ENCODE peak calls at places on chromosomes 12 and 14, in four cellular contexts. T, N, Q and F are unnamed samples.
A peak's percentile ranks its signal among the peaks of the same experiment; 100 is the strongest.

GRCh38 chr12:91355150-91356006 is 172.8 kb upstream of the DCN start:
- DNase-seq in T (peak; percentile 90), N (peak; percentile 62), Q (peak; percentile 4), F (peak; percentile 80)

GRCh38 chr12:5511644-5512584 is 80.0 kb downstream of the NTF3 start:
- DNase-seq in T (peak; percentile 6), N (peak; percentile 22), Q (no peak), F (peak; percentile 44)

GRCh38 chr12:726281-727140 is 25.9 kb upstream of the WNK1 start:
- DNase-seq in T (peak; percentile 54), N (no peak), Q (no peak), F (peak; percentile 39)

GRCh38 chr12:38772427-38772826 is 133.0 kb downstream of the CPNE8 start:
- DNase-seq in T (no peak), N (no peak), Q (no peak), F (no peak)

GRCh38 chr12:110307372-110307771 is 26.3 kb downstream of the ATP2A2 start:
- DNase-seq in T (no peak), N (no peak), Q (no peak), F (no peak)

GRCh38 chr12:97312570-97313135 is 150.0 kb upstream of the RMST start:
- DNase-seq in T (no peak), N (no peak), Q (no peak), F (no peak)

GRCh38 chr12:32516230-32516629 is 116.9 kb downstream of the FGD4 start:
- DNase-seq in T (no peak), N (no peak), Q (no peak), F (no peak)

GRCh38 chr12:54033980-54034783 is 1.3 kb downstream of the HOXC5 start:
- DNase-seq in T (no peak), N (no peak), Q (no peak), F (no peak)

DNA sequence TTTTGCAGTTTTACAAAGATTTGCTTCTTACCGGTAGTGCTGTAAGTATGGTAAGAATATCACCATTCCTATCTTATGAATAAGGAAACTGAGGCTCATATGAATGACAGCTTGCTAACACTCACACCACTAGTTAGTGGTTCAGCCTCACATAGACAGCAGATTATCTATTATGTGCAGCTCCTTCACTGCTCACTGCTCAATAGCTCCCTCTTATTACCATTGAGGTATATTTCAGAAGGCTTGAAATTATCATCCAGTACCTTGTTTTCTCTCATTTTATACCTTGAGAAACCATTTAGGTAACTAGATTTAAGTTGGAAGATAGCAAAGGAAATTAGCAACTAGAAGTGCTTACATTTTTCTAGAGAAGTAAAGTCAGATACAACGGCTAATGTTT is 15.5 kb downstream of the RIC8B start:
- DNase-seq in T (no peak), N (no peak), Q (no peak), F (no peak)
- TF ChIP-seq CTCF in T (peak; percentile 43), N (no peak), Q (no peak), F (no peak)

GRCh38 chr12:58920956-58921861 is 905 bp upstream of the LRIG3 start:
- DNase-seq in T (no peak), N (no peak), Q (no peak), F (no peak)

GRCh38 chr12:58919271-58920101 is 818 bp downstream of the LRIG3 start:
- DNase-seq in T (peak; percentile 71), N (peak; percentile 17), Q (no peak), F (peak; percentile 58)

GRCh38 chr12:58918475-58918874 is 1.8 kb downstream of the LRIG3 start:
- DNase-seq in T (no peak), N (no peak), Q (no peak), F (peak; percentile 15)

GRCh38 chr12:58917699-58918334 is 2.5 kb downstream of the LRIG3 start:
- DNase-seq in T (peak; percentile 52), N (no peak), Q (no peak), F (no peak)

DNA sequence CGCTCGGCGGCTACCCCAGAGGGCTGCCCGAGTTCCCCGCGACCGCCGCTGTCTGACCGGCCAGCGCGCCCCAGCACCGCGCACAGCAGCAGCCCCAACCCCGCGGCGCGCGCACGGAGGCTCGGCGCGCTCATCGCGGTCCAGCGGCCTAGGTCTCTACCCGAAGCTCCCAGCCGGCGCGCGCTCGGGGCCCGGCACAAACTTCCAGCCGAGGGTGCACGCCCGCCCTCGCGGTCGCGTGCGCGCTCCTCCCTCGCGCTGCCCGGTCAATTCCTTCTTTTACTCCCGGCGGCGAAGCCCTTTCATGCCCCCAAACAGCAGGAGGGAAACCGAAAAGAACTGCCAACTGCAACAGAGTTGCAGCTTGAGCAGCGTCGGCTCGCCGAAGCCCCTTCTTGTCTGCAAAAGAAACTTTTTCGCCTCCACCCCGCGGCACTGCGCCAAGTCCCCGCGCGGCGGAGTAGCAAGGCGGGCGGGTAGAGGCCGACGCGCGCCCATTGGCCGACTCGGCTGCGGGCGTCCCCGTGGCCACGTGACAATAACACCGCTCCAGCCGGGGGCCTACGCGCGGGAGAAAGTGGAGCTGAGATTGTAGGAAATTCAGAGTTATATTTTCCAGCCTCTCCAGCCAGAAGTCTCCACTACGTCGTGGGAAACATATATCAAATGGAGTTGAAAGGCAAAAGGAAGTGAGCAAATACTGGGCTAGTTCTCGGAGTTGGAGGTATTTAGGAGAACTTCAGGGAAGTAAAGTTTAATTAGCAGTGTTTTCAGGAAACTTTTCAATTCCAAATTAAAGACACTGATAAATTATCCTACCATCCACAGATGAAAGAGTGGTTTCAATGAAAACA is at the start of gene LRIG3:
- DNase-seq in T (peak; percentile 96), N (peak; percentile 86), Q (no peak), F (peak; percentile 89)
- TF ChIP-seq CTCF in T (no peak), N (no peak), Q (no peak), F (peak; percentile 1)

DNA sequence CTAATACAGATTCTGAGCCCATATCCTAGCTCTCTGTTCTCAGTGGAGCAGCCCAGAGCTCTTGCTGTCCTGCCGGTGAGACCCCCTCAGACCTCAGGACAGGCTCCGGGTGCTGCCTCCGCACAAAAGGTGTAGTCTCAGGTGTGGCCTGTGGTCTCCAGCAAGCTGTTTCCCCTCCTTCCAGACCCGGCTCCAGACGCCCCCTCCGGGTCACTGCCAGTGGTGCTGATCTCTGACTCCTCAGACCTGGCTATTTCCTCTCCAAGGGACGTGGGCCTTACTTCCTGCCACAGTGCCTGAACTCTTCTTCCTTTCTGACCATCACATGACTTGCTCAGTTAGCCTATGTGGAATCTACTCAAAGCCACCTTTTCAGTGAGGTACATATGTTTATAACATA is 337.5 kb downstream of the GLT1D1 start:
- DNase-seq in T (no peak), N (no peak), Q (no peak), F (no peak)
- TF ChIP-seq CTCF in T (no peak), N (no peak), Q (no peak), F (no peak)

GRCh38 chr14:39581474-39581873 is 149.2 kb upstream of the FBXO33 start:
- DNase-seq in T (peak; percentile 19), N (no peak), Q (no peak), F (no peak)

GRCh38 chr14:39582028-39582654 is 149.9 kb upstream of the FBXO33 start:
- DNase-seq in T (no peak), N (no peak), Q (no peak), F (no peak)

GRCh38 chr14:39576726-39577125 is 144.5 kb upstream of the FBXO33 start:
- DNase-seq in T (peak; percentile 9), N (no peak), Q (no peak), F (no peak)

GRCh38 chr14:39576258-39576657 is 144.0 kb upstream of the FBXO33 start:
- DNase-seq in T (no peak), N (no peak), Q (no peak), F (no peak)
- TF ChIP-seq CTCF in T (no peak), N (no peak), Q (no peak), F (no peak)